ENCODE peak calls at places on chromosomes 12 and 14, in four cellular contexts. Q is HepG2, M is K562, X is GM12878. K is an unnamed sample.

GRCh38 chr12:100187857-100188519 is 12.6 kb upstream of the ACTR6 start:
- DNase-seq in M (no peak), X (no peak), Q (no peak), K (no peak)

GRCh38 chr12:75783093-75783877 is 248.3 kb downstream of the PHLDA1 start:
- DNase-seq in X (no peak), M (no peak), Q (no peak), K (no peak)

GRCh38 chr12:6362383-6362782 is 13.0 kb downstream of the SCNN1A start:
- DNase-seq in M (no peak), X (no peak), Q (no peak), K (no peak)

GRCh38 chr12:10940389-10940788 is 1.3 kb upstream of the TAS2R14 start:
- DNase-seq in Q (peak; percentile 23), X (no peak), M (no peak), K (no peak)

GRCh38 chr14:64760146-64760755 is 56.0 kb downstream of the PLEKHG3 start:
- DNase-seq in X (no peak), M (peak; percentile 69), Q (peak; percentile 34), K (peak; percentile 82)

GRCh38 chr12:54140958-54141388 is 47.8 kb downstream of the SMUG1 start:
- DNase-seq in X (no peak), Q (no peak), M (no peak), K (no peak)

GRCh38 chr12:19205120-19205519 is 75.6 kb downstream of the PLEKHA5 start:
- DNase-seq in Q (no peak), X (no peak), M (no peak), K (no peak)

GRCh38 chr14:100692859-100693558 is 33.7 kb upstream of the DLK1 start:
- DNase-seq in M (no peak), Q (peak; percentile 65), X (no peak), K (no peak)

GRCh38 chr14:24816929-24817637 is 183.1 kb upstream of the GZMB start:
- DNase-seq in Q (peak; percentile 98), X (no peak), M (no peak), K (no peak)

GRCh38 chr12:39012870-39013269 is 107.5 kb upstream of the CPNE8 start:
- DNase-seq in X (no peak), Q (no peak), M (no peak), K (no peak)

GRCh38 chr12:123267991-123268843 is 3.4 kb downstream of the CDK2AP1 start:
- DNase-seq in X (no peak), M (no peak), Q (no peak), K (no peak)

GRCh38 chr12:54222609-54223008 is 33.8 kb upstream of the SMUG1 start:
- DNase-seq in X (no peak), M (no peak), Q (no peak), K (no peak)

GRCh38 chr12:58408516-58408915 is 467.1 kb downstream of the ATP23 start:
- DNase-seq in M (no peak), X (no peak), Q (no peak), K (no peak)

GRCh38 chr12:103802586-103802886 is 38.5 kb downstream of the NT5DC3 start:
- DNase-seq in M (no peak), Q (no peak), X (no peak), K (no peak)

GRCh38 chr12:12467701-12468218 is 94.9 kb downstream of the DUSP16 start:
- DNase-seq in Q (no peak), X (no peak), M (no peak), K (no peak)

GRCh38 chr14:71713061-71713850 is 219.0 kb upstream of the RGS6 start:
- DNase-seq in M (no peak), Q (no peak), X (no peak), K (no peak)

GRCh38 chr12:45268672-45269406 is 52.9 kb downstream of the ANO6 start:
- DNase-seq in X (no peak), M (no peak), Q (peak; percentile 31), K (peak; percentile 55)

GRCh38 chr12:26966842-26967241 is 28.6 kb downstream of the FGFR1OP2 start:
- DNase-seq in Q (no peak), M (no peak), X (no peak), K (no peak)

DNA sequence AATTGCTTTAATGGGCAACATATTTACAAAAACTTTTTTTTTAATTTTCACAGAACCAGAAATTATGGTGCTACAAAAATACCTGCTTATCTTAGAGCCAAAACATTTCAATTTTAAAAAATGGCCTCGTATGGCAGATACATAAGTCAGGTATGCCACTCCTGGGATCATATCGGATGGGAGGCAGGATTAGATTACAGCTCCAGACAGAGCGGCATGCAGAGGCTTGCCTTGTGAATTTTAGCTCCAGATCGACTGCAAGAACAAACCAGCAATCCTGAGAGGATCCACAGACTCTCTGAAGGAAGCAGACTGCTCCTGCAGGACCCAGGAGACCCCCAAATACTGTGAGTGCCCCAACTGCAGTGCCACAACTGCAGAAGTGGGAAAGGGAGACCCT is 169.3 kb upstream of the AMIGO2 start:
- DNase-seq in M (no peak), Q (no peak), X (no peak), K (no peak)
- TF ChIP-seq TARDBP in M (no peak), Q (no peak), X (no peak), K (no peak)

GRCh38 chr14:92224348-92224954 is 98.5 kb upstream of the SLC24A4 start:
- DNase-seq in X (no peak), M (no peak), Q (no peak), K (no peak)
- TF ChIP-seq TARDBP in X (no peak), M (no peak), Q (no peak), K (no peak)

DNA sequence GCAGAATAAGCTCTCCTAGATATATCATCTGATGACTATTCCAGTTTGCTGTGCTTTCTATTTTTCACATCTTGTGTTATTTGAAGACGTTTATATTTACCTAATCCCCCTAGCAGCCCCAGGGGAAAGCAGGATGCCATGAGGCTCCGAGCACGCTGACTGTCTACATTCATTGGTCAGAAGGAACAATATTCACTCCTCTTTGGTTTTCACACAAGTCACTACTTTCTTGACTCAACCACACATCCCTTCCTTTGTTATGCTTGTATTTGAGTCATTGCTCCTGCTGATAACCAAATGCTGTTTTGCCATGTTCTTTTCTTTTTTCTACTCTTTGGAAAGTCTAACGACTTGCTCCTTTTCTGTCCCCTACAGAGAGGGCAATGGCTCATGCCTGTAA is 86.5 kb upstream of the SLC38A2 start:
- DNase-seq in X (no peak), M (no peak), Q (no peak), K (no peak)
- TF ChIP-seq TARDBP in X (no peak), M (no peak), Q (no peak), K (no peak)

DNA sequence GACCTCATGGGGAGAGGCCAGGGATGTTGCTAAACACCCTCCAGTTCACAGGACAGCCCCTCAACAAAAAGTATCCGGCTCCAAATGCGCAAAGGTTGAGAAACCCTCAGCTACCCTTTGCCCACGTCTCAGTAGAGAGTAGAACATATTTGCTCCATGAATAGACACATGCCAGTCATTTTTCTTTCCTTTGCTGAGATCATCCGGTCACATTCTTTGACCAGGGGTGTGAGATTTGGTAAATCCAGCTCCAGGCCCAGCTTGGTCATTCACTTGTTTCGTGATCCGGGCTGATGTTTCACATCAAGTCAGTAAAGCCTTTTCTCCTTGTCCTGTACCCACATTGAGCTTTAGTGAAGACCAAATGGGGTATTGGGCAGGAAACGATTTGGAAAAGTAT is 83.6 kb upstream of the LHX5 start:
- DNase-seq in X (no peak), Q (no peak), M (no peak), K (no peak)
- TF ChIP-seq TARDBP in X (no peak), Q (no peak), M (no peak), K (no peak)

K was measured in HEK293T.